ENCODE peak calls at places on chromosomes 11 and 22, in six cellular contexts. One of them, this sample, is unnamed.

GRCh38 chr22:23754220-23754919 is at the start of gene VPREB3:
- DNase-seq in cardiac fibroblast: no peak
- DNase-seq in mammary epithelial cell: no peak
- DNase-seq in fibroblast of pulmonary artery: no peak
- DNase-seq in AML-193: no peak
- DNase-seq in T1000: no peak
- DNase-seq in this sample: no peak

GRCh38 chr11:118916842-118917388 is 8.8 kb downstream of the BCL9L start:
- DNase-seq in mammary epithelial cell: peak; percentile 39
- DNase-seq in cardiac fibroblast: peak; percentile 81
- DNase-seq in T1000: peak; percentile 50
- DNase-seq in fibroblast of pulmonary artery: peak; percentile 84
- DNase-seq in AML-193: no peak
- DNase-seq in this sample: peak; percentile 96

GRCh38 chr11:113904379-113905101 is at the start of gene HTR3B:
- DNase-seq in mammary epithelial cell: no peak
- DNase-seq in fibroblast of pulmonary artery: no peak
- DNase-seq in AML-193: no peak
- DNase-seq in T1000: no peak
- DNase-seq in cardiac fibroblast: no peak
- DNase-seq in this sample: peak; percentile 60

GRCh38 chr22:30114356-30114755 is 34.1 kb downstream of the HORMAD2 start:
- DNase-seq in mammary epithelial cell: no peak
- DNase-seq in fibroblast of pulmonary artery: no peak
- DNase-seq in T1000: no peak
- DNase-seq in AML-193: no peak
- DNase-seq in cardiac fibroblast: no peak
- DNase-seq in this sample: no peak

GRCh38 chr11:123611698-123612097 is 42.7 kb downstream of the SCN3B start:
- DNase-seq in AML-193: no peak
- DNase-seq in fibroblast of pulmonary artery: no peak
- DNase-seq in mammary epithelial cell: no peak
- DNase-seq in cardiac fibroblast: no peak
- DNase-seq in T1000: no peak
- DNase-seq in this sample: peak; percentile 55

GRCh38 chr11:78690588-78690987 is 115.9 kb upstream of the NARS2 start:
- DNase-seq in cardiac fibroblast: peak; percentile 8
- DNase-seq in AML-193: no peak
- DNase-seq in T1000: no peak
- DNase-seq in fibroblast of pulmonary artery: no peak
- DNase-seq in mammary epithelial cell: no peak
- DNase-seq in this sample: no peak

GRCh38 chr11:109747839-109748238 is 325.8 kb downstream of the C11orf87 start:
- DNase-seq in mammary epithelial cell: no peak
- DNase-seq in AML-193: peak; percentile 86
- DNase-seq in T1000: no peak
- DNase-seq in cardiac fibroblast: no peak
- DNase-seq in fibroblast of pulmonary artery: no peak
- DNase-seq in this sample: no peak

GRCh38 chr11:726278-726915 is 20.4 kb downstream of the EPS8L2 start:
- DNase-seq in fibroblast of pulmonary artery: no peak
- DNase-seq in AML-193: peak; percentile 28
- DNase-seq in mammary epithelial cell: peak; percentile 83
- DNase-seq in T1000: no peak
- DNase-seq in cardiac fibroblast: peak; percentile 33
- DNase-seq in this sample: peak; percentile 80

GRCh38 chr22:38201718-38202436 is at the start of gene MAFF:
- DNase-seq in AML-193: peak; percentile 68
- DNase-seq in mammary epithelial cell: peak; percentile 95
- DNase-seq in fibroblast of pulmonary artery: peak; percentile 98
- DNase-seq in T1000: peak; percentile 94
- DNase-seq in cardiac fibroblast: peak; percentile 99
- DNase-seq in this sample: peak; percentile 99

GRCh38 chr11:116910378-116910777 is 73.0 kb upstream of the APOA1 start:
- DNase-seq in fibroblast of pulmonary artery: peak; percentile 21
- DNase-seq in AML-193: no peak
- DNase-seq in mammary epithelial cell: no peak
- DNase-seq in cardiac fibroblast: peak; percentile 43
- DNase-seq in T1000: no peak
- DNase-seq in this sample: no peak

GRCh38 chr11:2261436-2262230 is 8.8 kb downstream of the ASCL2 start:
- DNase-seq in fibroblast of pulmonary artery: no peak
- DNase-seq in T1000: no peak
- DNase-seq in AML-193: no peak
- DNase-seq in mammary epithelial cell: no peak
- DNase-seq in cardiac fibroblast: no peak
- DNase-seq in this sample: peak; percentile 38